ENCODE peak calls at places on chromosomes 13 and 19, in nine cellular contexts. I is HFF-Myc, R is Calu3, Y is left ventricle myocardium inferior, K is GM13976, N is upper lobe of left lung, Z is progenitor cell of endocrine pancreas, M is A549, L is kidney epithelial cell. A is an unnamed sample.
A peak's percentile ranks its signal among the peaks of the same experiment; 100 is the strongest.

GRCh38 chr19:45439569-45440258 is 16.0 kb upstream of the ERCC1 start:
- DNase-seq in I (no peak), R (peak; percentile 92), Y (peak; percentile 90), K (peak; percentile 89), N (peak; percentile 98), Z (peak; percentile 72), M (peak; percentile 74), L (no peak), A (peak; percentile 86)

GRCh38 chr13:95603887-95604533 is 40.5 kb downstream of the DZIP1 start:
- DNase-seq in I (no peak), R (peak; percentile 77), Y (no peak), K (no peak), N (peak; percentile 59), Z (no peak), M (peak; percentile 40), L (peak; percentile 62), A (no peak)

GRCh38 chr13:111920932-111921705 is 145.8 kb upstream of the SOX1 start:
- DNase-seq in I (no peak), R (no peak), Y (no peak), K (no peak), N (no peak), Z (no peak), M (no peak), L (no peak), A (no peak)

GRCh38 chr19:29741776-29742175 is 26.7 kb upstream of the C19orf12 start:
- DNase-seq in I (no peak), R (no peak), Y (no peak), K (no peak), N (no peak), Z (no peak), M (no peak), L (no peak), A (no peak)

GRCh38 chr13:51760592-51760991 is 43.4 kb downstream of the DHRS12 start:
- DNase-seq in I (no peak), R (no peak), Y (no peak), K (no peak), N (no peak), Z (no peak), M (no peak), L (no peak), A (no peak)

GRCh38 chr19:33960566-33960965 is 163.9 kb downstream of the KCTD15 start:
- DNase-seq in I (no peak), R (no peak), Y (no peak), K (no peak), N (no peak), Z (no peak), M (no peak), L (no peak), A (no peak)

GRCh38 chr19:54364775-54365257 is at the start of gene LAIR1:
- DNase-seq in I (no peak), R (no peak), Y (no peak), K (no peak), N (no peak), Z (no peak), M (no peak), L (no peak), A (no peak)

GRCh38 chr19:45636275-45636674 is 2.9 kb downstream of the EML2 start:
- DNase-seq in I (no peak), R (no peak), Y (no peak), K (no peak), N (no peak), Z (no peak), M (no peak), L (no peak), A (no peak)

GRCh38 chr13:109715902-109716301 is 70.5 kb downstream of the IRS2 start:
- DNase-seq in I (no peak), R (no peak), Y (no peak), K (no peak), N (no peak), Z (no peak), M (no peak), L (no peak), A (no peak)

DNA sequence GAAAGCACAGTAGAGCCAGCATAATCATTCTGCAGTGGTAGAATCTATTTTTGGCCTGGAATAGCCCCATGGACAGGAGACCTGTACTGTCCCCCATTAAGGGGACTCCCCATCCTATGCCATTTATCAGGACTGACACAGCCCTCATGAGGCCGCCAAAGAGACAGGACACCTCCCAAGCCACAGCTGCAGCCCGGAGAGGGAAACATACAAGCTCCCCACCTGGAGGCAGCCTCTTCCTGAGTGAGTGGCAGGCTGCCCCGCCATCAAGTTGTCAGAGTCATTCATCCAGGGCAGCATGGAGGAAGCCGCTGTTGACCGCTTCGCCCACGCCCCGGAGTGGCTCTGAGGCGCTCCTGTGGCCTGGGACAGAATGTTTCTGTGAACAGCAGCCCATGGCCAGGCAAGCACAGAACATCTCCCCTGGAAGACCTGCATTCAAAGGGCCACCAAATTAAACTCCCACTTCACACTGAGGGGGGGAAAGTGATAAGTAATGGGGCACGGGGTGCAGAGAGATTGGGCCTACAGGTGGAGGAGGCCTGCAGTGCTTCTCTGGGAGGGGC is 111.3 kb downstream of the ZDHHC20 start:
- DNase-seq in I (no peak), R (no peak), Y (no peak), K (no peak), N (no peak), Z (no peak), M (no peak), L (no peak), A (no peak)
- TF ChIP-seq CTCF in I (no peak), R (no peak), Y (no peak), K (no peak), N (no peak), Z (no peak), M (no peak), L (no peak), A (no peak)

GRCh38 chr19:18577365-18577914 is 5.8 kb downstream of the UBA52 start:
- DNase-seq in I (no peak), R (no peak), Y (no peak), K (no peak), N (no peak), Z (no peak), M (no peak), L (no peak), A (no peak)
- TF ChIP-seq CTCF in I (no peak), R (no peak), Y (no peak), K (no peak), N (no peak), Z (no peak), M (no peak), L (no peak), A (no peak)

DNA sequence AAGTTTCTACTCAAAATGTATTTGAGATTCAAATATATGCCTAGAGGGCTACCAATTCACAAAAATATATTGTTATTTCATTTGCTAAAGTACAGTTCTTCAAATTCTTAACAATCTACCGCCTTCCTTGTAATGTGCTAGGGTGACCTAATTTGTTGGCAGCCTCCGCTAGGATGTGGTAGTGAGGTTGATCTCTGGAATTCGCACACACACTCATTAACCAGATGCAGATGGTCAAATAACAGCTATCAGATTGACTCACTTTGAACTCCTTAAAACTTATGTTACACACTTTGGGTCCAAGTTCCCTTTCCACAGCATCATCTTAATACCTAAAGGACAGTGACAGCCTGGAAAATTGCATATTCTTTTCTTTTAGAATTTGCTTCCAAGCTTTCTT is 367.3 kb downstream of the DCT start:
- DNase-seq in I (peak; percentile 90), R (no peak), Y (no peak), K (no peak), N (no peak), Z (no peak), M (no peak), L (peak; percentile 88), A (no peak)
- TF ChIP-seq CTCF in I (no peak), R (no peak), Y (no peak), K (no peak), N (no peak), Z (no peak), M (no peak), L (peak; percentile 5), A (no peak)

DNA sequence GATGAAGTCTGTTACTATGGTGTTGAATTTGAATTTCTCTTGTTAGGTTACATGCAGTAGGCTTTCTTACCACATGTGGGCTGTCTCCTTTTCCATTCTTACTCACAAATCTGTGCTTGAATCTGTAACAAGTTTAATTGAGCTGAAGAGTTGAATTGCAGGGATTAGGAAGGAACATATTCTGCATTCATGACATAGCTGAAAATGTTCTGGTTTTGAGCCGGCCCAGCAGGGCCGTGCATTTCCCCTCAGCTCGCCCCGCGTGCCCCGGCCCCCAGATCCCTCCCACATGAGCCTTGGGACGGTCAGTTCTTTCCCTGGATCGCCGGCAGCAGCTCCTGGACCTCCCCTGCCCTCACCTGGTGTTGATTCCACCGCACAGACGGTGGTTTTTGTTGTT is 28.1 kb downstream of the TFDP1 start:
- DNase-seq in I (no peak), R (no peak), Y (no peak), K (no peak), N (no peak), Z (no peak), M (no peak), L (no peak), A (no peak)
- TF ChIP-seq CTCF in I (no peak), R (no peak), Y (no peak), K (no peak), N (no peak), Z (no peak), M (no peak), L (no peak), A (no peak)

GRCh38 chr19:38648789-38649304 is 1.4 kb downstream of the ACTN4 start:
- DNase-seq in I (no peak), R (no peak), Y (no peak), K (no peak), N (no peak), Z (no peak), M (no peak), L (no peak), A (no peak)

GRCh38 chr19:38649305-38650179 is 2.1 kb downstream of the ACTN4 start:
- DNase-seq in I (no peak), R (peak; percentile 80), Y (no peak), K (no peak), N (no peak), Z (no peak), M (peak; percentile 89), L (no peak), A (no peak)

GRCh38 chr19:38650180-38650775 is 2.8 kb downstream of the ACTN4 start:
- DNase-seq in I (no peak), R (no peak), Y (no peak), K (no peak), N (no peak), Z (no peak), M (no peak), L (no peak), A (no peak)

GRCh38 chr19:38653028-38653571 is 5.7 kb downstream of the ACTN4 start:
- DNase-seq in I (no peak), R (peak; percentile 63), Y (no peak), K (no peak), N (no peak), Z (no peak), M (no peak), L (no peak), A (no peak)

DNA sequence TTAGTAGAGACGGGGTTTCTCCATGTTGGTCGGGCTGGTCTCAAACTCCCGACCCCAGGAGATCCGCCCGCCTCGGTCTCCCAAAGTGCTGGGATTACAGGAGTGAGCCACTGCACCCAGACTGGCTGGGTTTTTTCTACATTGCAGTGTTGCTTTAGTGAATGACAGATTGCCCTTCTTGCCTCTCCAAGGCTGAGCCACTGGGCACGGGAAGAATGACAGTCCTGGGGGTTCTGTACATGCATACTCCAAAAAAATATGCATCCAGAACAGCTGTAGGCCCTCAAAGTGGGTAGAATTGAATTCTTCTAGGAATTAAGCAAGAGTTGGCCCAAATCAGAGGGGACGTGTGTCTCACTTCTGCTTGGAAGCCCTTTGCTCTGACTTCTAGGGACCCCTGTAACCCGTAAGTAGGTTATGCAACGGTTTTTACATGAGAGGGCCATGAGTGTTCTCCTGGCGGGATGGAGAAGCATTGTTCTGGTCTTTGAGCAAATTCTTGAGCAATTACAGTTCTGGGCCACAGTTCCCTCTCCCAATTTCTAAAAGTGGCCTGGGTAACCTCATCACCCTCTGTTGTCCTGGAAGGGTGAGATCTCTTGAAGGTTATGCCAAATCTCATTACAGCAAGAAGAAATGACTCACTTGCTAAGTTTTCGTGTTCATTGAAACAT is 3.6 kb downstream of the ACTN4 start:
- DNase-seq in I (no peak), R (no peak), Y (no peak), K (no peak), N (no peak), Z (no peak), M (no peak), L (no peak), A (no peak)
- TF ChIP-seq CTCF in I (no peak), R (no peak), Y (no peak), K (no peak), N (no peak), Z (no peak), M (no peak), L (no peak), A (no peak)

A was measured in GM10248.